ENCODE peak calls at places on chromosomes 6 and 20, in eight cellular contexts. P, Y, N, F, T, D, O and W are unnamed samples.

GRCh38 chr6:35484921-35485392 is 11.9 kb downstream of the TEAD3 start:
- DNase-seq in P (no peak), Y (no peak), N (no peak), F (no peak), T (no peak), D (no peak), O (no peak), W (no peak)

GRCh38 chr20:30168800-30169138 is 1088.7 kb upstream of the DEFB115 start:
- DNase-seq in P (no peak), Y (no peak), N (no peak), F (no peak), T (no peak), D (no peak), O (no peak), W (no peak)

GRCh38 chr6:80214436-80215022 is 108.1 kb downstream of the BCKDHB start:
- DNase-seq in P (peak; percentile 37), Y (peak; percentile 11), N (peak; percentile 74), F (no peak), T (no peak), D (no peak), O (peak; percentile 64), W (no peak)

GRCh38 chr6:28208180-28208659 is 16.9 kb upstream of the ZSCAN9 start:
- DNase-seq in P (no peak), Y (no peak), N (no peak), F (no peak), T (no peak), D (no peak), O (no peak), W (no peak)

GRCh38 chr6:155340464-155341129 is 26.3 kb upstream of the TFB1M start:
- DNase-seq in P (no peak), Y (no peak), N (peak; percentile 69), F (no peak), T (no peak), D (no peak), O (no peak), W (no peak)

GRCh38 chr20:41165001-41165882 is 27.9 kb downstream of the PLCG1 start:
- DNase-seq in P (no peak), Y (no peak), N (no peak), F (no peak), T (no peak), D (no peak), O (no peak), W (no peak)

GRCh38 chr20:61924211-61924857 is 141.3 kb downstream of the TAF4 start:
- DNase-seq in P (no peak), Y (no peak), N (no peak), F (no peak), T (peak; percentile 33), D (peak; percentile 6), O (no peak), W (no peak)

GRCh38 chr6:69696273-69696672 is 100.5 kb downstream of the LMBRD1 start:
- DNase-seq in P (no peak), Y (no peak), N (no peak), F (no peak), T (no peak), D (no peak), O (no peak), W (no peak)

GRCh38 chr6:134060491-134061106 is 8.2 kb upstream of the SLC2A12 start:
- DNase-seq in P (no peak), Y (no peak), N (peak; percentile 74), F (no peak), T (no peak), D (no peak), O (no peak), W (peak; percentile 68)

GRCh38 chr6:85482206-85483040 is 32.5 kb downstream of the NT5E start:
- DNase-seq in P (peak; percentile 18), Y (no peak), N (peak; percentile 60), F (no peak), T (no peak), D (no peak), O (no peak), W (no peak)

GRCh38 chr6:163827157-163827556 is 412.6 kb downstream of the QKI start:
- DNase-seq in P (no peak), Y (no peak), N (no peak), F (no peak), T (no peak), D (no peak), O (no peak), W (no peak)

GRCh38 chr6:163302747-163303146 is 111.8 kb upstream of the QKI start:
- DNase-seq in P (no peak), Y (no peak), N (peak; percentile 27), F (no peak), T (no peak), D (no peak), O (no peak), W (no peak)

GRCh38 chr6:15460110-15460727 is 202.6 kb downstream of the DTNBP1 start:
- DNase-seq in P (no peak), Y (no peak), N (no peak), F (no peak), T (no peak), D (no peak), O (no peak), W (no peak)

GRCh38 chr6:15464211-15464725 is 198.6 kb downstream of the DTNBP1 start:
- DNase-seq in P (no peak), Y (peak; percentile 47), N (no peak), F (no peak), T (no peak), D (no peak), O (peak; percentile 60), W (no peak)

GRCh38 chr6:15457903-15458530 is 204.8 kb downstream of the DTNBP1 start:
- DNase-seq in P (no peak), Y (no peak), N (no peak), F (no peak), T (no peak), D (no peak), O (no peak), W (no peak)

GRCh38 chr6:15462717-15463525 is 199.9 kb downstream of the DTNBP1 start:
- DNase-seq in P (no peak), Y (no peak), N (peak; percentile 46), F (no peak), T (no peak), D (no peak), O (no peak), W (no peak)

DNA sequence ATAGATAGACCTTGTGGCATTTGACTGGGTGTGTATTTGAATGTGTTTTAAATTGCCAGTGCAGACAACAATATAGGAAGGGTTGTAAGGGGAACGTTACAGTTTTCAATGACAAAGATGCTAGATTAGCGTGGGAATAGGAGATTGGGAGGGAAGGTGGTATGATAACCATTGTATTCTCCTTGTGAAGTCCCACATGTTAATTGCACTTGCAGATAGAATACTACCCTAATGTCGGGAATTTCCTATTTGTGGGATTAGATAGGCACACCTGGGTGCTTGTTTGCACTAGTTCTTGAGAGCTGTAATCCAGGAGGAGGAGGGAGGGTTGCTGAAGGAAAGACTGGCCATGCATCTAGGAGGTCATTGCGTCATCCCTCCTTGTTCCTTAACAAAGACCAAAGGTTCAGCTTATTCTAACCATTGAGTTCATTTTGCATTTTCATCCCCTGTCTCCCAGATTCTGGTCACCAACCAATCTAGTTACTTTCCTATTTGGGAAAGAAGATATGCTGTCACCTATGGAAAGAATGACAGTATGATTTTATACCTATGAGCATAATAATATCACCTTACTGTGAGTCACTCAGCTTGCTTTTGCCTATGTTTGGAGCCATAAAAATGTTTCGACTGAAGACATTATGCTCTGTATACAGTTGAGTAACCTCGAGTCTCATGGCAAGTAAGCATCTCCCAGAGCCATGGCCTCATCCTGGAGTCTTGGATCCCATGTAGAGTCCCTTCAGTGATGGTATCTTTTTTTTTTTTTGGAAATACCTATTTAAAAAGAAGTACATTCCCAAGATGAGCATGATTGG is 201.5 kb downstream of the DTNBP1 start:
- DNase-seq in P (no peak), Y (no peak), N (no peak), F (no peak), T (no peak), D (no peak), O (no peak), W (no peak)
- H3K4me1 ChIP-seq in P (peaks cover 36% of the 10 kb centered on the region), Y (peaks cover 4% of the 10 kb centered on the region), N (peaks cover 8% of the 10 kb centered on the region), F (peaks cover 18% of the 10 kb centered on the region), T (no peaks in the 10 kb centered on the region), D (peaks cover 20% of the 10 kb centered on the region), O (no peaks in the 10 kb centered on the region), W (no peaks in the 10 kb centered on the region)

GRCh38 chr20:37347347-37347823 is 1.4 kb downstream of the SRC start:
- DNase-seq in P (no peak), Y (no peak), N (no peak), F (no peak), T (no peak), D (no peak), O (no peak), W (no peak)
- H3K4me1 ChIP-seq in P (no peaks in the 10 kb centered on the region), Y (peaks cover 66% of the 10 kb centered on the region), N (no peaks in the 10 kb centered on the region), F (peaks cover 58% of the 10 kb centered on the region), T (peaks cover 39% of the 10 kb centered on the region), D (peaks cover 48% of the 10 kb centered on the region), O (peaks cover 63% of the 10 kb centered on the region), W (peaks cover 47% of the 10 kb centered on the region)

DNA sequence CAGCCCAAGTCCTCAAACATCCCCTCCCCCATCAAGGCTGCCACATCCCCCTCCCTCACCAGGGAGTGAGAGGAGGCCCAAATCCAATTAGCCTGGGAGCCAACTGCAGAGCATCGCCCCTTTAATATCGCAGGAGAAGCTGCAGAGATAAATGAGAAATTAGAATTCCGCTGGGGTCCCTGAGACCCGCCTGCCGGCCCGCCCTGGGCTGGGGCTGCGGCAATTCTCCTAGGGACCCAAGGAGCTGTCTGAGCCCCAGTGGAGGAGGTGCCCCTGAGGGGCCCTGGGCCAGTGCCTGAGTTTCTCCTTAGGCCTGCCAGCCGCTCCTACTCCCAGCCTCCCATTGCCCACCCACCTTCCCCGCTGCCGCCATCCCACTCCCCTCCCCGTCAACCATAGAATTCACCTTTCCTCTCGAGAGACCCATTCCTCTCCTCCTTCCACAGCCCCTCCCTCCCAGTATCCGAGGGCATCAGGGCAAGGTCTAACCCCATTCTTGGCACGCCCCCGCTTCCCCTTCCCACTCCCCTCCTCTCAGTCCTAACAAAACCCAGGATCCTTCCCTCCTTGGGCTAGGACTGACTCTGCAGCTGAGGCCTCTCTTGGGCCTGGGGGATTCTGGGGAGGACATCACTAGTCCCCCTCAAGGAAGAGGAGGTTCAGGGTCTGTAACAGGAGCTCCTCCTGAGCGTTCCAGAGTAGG is 20.0 kb upstream of the CDH22 start:
- DNase-seq in P (no peak), Y (no peak), N (no peak), F (no peak), T (no peak), D (no peak), O (no peak), W (no peak)
- H3K4me1 ChIP-seq in P (no peaks in the 10 kb centered on the region), Y (no peaks in the 10 kb centered on the region), N (no peaks in the 10 kb centered on the region), F (no peaks in the 10 kb centered on the region), T (no peaks in the 10 kb centered on the region), D (no peaks in the 10 kb centered on the region), O (peaks cover 32% of the 10 kb centered on the region), W (no peaks in the 10 kb centered on the region)

GRCh38 chr20:48681882-48682426 is 145.8 kb downstream of the PREX1 start:
- DNase-seq in P (no peak), Y (no peak), N (no peak), F (no peak), T (no peak), D (no peak), O (no peak), W (no peak)

GRCh38 chr20:48681201-48681881 is 146.5 kb downstream of the PREX1 start:
- DNase-seq in P (no peak), Y (no peak), N (peak; percentile 56), F (no peak), T (no peak), D (no peak), O (no peak), W (no peak)

GRCh38 chr20:48684501-48685041 is 143.2 kb downstream of the PREX1 start:
- DNase-seq in P (no peak), Y (peak; percentile 39), N (no peak), F (no peak), T (no peak), D (no peak), O (peak; percentile 68), W (no peak)

GRCh38 chr20:48683467-48684175 is 144.2 kb downstream of the PREX1 start:
- DNase-seq in P (no peak), Y (no peak), N (no peak), F (no peak), T (no peak), D (no peak), O (no peak), W (no peak)

GRCh38 chr20:48682529-48683385 is 145.0 kb downstream of the PREX1 start:
- DNase-seq in P (peak; percentile 91), Y (peak; percentile 89), N (peak; percentile 99), F (peak; percentile 64), T (peak; percentile 86), D (peak; percentile 85), O (peak; percentile 98), W (peak; percentile 92)
- H3K4me1 ChIP-seq in P (peaks cover 55% of the 10 kb centered on the region), Y (peaks cover 48% of the 10 kb centered on the region), N (peaks cover 35% of the 10 kb centered on the region), F (peaks cover 65% of the 10 kb centered on the region), T (peaks cover 59% of the 10 kb centered on the region), D (peaks cover 60% of the 10 kb centered on the region), O (peaks cover 53% of the 10 kb centered on the region), W (peaks cover 24% of the 10 kb centered on the region)